ENCODE peak calls at places on chromosomes 13 and 19, in six cellular contexts. J, U, T, A, N and W are unnamed samples.

GRCh38 chr13:78468546-78469060 is 134.7 kb downstream of the POU4F1 start:
- DNase-seq in J (no peak), U (no peak), T (no peak), A (no peak), N (no peak), W (no peak)

GRCh38 chr13:88074794-88075509 is 403.8 kb downstream of the SLITRK5 start:
- DNase-seq in J (no peak), U (no peak), T (no peak), A (peak), N (no peak), W (no peak)

GRCh38 chr13:78595819-78596700 is 7.3 kb downstream of the POU4F1 start:
- DNase-seq in J (no peak), U (no peak), T (no peak), A (no peak), N (no peak), W (no peak)

GRCh38 chr13:29598321-29598720 is 2.8 kb upstream of the SLC7A1 start:
- DNase-seq in J (no peak), U (no peak), T (no peak), A (no peak), N (no peak), W (no peak)

GRCh38 chr13:40408602-40409001 is 257.8 kb downstream of the FOXO1 start:
- DNase-seq in J (peak), U (no peak), T (no peak), A (no peak), N (no peak), W (no peak)

GRCh38 chr19:29565171-29565570 is 39.4 kb downstream of the VSTM2B start:
- DNase-seq in J (no peak), U (no peak), T (no peak), A (no peak), N (no peak), W (no peak)

GRCh38 chr13:93558637-93559036 is 332.0 kb downstream of the GPC6 start:
- DNase-seq in J (no peak), U (no peak), T (no peak), A (no peak), N (no peak), W (no peak)

GRCh38 chr13:93614776-93615175 is 388.2 kb downstream of the GPC6 start:
- DNase-seq in J (no peak), U (no peak), T (no peak), A (no peak), N (no peak), W (no peak)

GRCh38 chr19:3001235-3001800 is 24.0 kb downstream of the TLE6 start:
- DNase-seq in J (no peak), U (no peak), T (no peak), A (no peak), N (no peak), W (no peak)

GRCh38 chr13:111875922-111876321 is 191.0 kb upstream of the SOX1 start:
- DNase-seq in J (no peak), U (peak), T (no peak), A (no peak), N (no peak), W (no peak)

GRCh38 chr19:5057860-5058259 is 88.9 kb downstream of the KDM4B start:
- DNase-seq in J (no peak), U (no peak), T (no peak), A (no peak), N (no peak), W (no peak)

GRCh38 chr19:38386300-38386967 is 1.4 kb downstream of the GGN start:
- DNase-seq in J (no peak), U (no peak), T (no peak), A (no peak), N (no peak), W (no peak)

GRCh38 chr13:47250141-47250540 is 353.3 kb upstream of the HTR2A start:
- DNase-seq in J (peak), U (no peak), T (no peak), A (no peak), N (peak), W (no peak)

GRCh38 chr13:45370922-45371406 is 30.0 kb upstream of the TPT1 start:
- DNase-seq in J (peak), U (peak), T (peak), A (peak), N (peak), W (peak)

GRCh38 chr19:42450314-42450934 is 7.7 kb upstream of the CXCL17 start:
- DNase-seq in J (peak), U (peak), T (peak), A (peak), N (peak), W (peak)

GRCh38 chr13:33228645-33229445 is 56.7 kb downstream of the STARD13 start:
- DNase-seq in J (peak), U (no peak), T (peak), A (peak), N (no peak), W (no peak)

GRCh38 chr19:31255174-31255862 is 93.9 kb downstream of the TSHZ3 start:
- DNase-seq in J (no peak), U (no peak), T (no peak), A (no peak), N (no peak), W (no peak)

GRCh38 chr19:10946964-10947657 is 13.7 kb upstream of the SMARCA4 start:
- DNase-seq in J (no peak), U (no peak), T (no peak), A (no peak), N (no peak), W (no peak)

GRCh38 chr13:102726430-102726829 is 31.6 kb upstream of the METTL21C start:
- DNase-seq in J (no peak), U (no peak), T (no peak), A (no peak), N (no peak), W (no peak)

GRCh38 chr19:21568816-21569496 is 63.6 kb downstream of the ZNF429 start:
- DNase-seq in J (peak), U (peak), T (peak), A (peak), N (peak), W (no peak)

GRCh38 chr13:111217661-111218060 is 102.6 kb downstream of the ARHGEF7 start:
- DNase-seq in J (no peak), U (peak), T (no peak), A (no peak), N (no peak), W (no peak)

GRCh38 chr19:30135358-30135757 is 193.3 kb downstream of the URI1 start:
- DNase-seq in J (no peak), U (no peak), T (no peak), A (no peak), N (no peak), W (no peak)

GRCh38 chr19:1189419-1189818 is 15.4 kb upstream of the SBNO2 start:
- DNase-seq in J (no peak), U (no peak), T (no peak), A (no peak), N (no peak), W (no peak)
- TF ChIP-seq CTCF in J (no peak), U (no peak), T (no peak), A (no peak), N (no peak), W (no peak)

GRCh38 chr19:33675501-33676124 is 53.9 kb downstream of the CHST8 start:
- DNase-seq in J (no peak), U (no peak), T (no peak), A (no peak), N (peak), W (peak)

GRCh38 chr19:33674575-33675367 is 53.0 kb downstream of the CHST8 start:
- DNase-seq in J (no peak), U (no peak), T (no peak), A (no peak), N (peak), W (peak)

GRCh38 chr19:33678796-33679195 is 57.0 kb downstream of the CHST8 start:
- DNase-seq in J (no peak), U (no peak), T (no peak), A (no peak), N (peak), W (no peak)

GRCh38 chr19:33677745-33678426 is 56.1 kb downstream of the CHST8 start:
- DNase-seq in J (no peak), U (no peak), T (no peak), A (no peak), N (peak), W (no peak)

GRCh38 chr19:33676999-33677665 is 55.4 kb downstream of the CHST8 start:
- DNase-seq in J (no peak), U (no peak), T (no peak), A (no peak), N (peak), W (no peak)
- TF ChIP-seq CTCF in J (no peak), U (no peak), T (no peak), A (no peak), N (no peak), W (no peak)

GRCh38 chr13:84834201-84834600 is 951.9 kb upstream of the SLITRK1 start:
- DNase-seq in J (no peak), U (no peak), T (no peak), A (no peak), N (no peak), W (no peak)

GRCh38 chr13:84831666-84832657 is 949.7 kb upstream of the SLITRK1 start:
- DNase-seq in J (no peak), U (no peak), T (no peak), A (no peak), N (no peak), W (no peak)
- TF ChIP-seq CTCF in J (no peak), U (no peak), T (no peak), A (no peak), N (no peak), W (no peak)

DNA sequence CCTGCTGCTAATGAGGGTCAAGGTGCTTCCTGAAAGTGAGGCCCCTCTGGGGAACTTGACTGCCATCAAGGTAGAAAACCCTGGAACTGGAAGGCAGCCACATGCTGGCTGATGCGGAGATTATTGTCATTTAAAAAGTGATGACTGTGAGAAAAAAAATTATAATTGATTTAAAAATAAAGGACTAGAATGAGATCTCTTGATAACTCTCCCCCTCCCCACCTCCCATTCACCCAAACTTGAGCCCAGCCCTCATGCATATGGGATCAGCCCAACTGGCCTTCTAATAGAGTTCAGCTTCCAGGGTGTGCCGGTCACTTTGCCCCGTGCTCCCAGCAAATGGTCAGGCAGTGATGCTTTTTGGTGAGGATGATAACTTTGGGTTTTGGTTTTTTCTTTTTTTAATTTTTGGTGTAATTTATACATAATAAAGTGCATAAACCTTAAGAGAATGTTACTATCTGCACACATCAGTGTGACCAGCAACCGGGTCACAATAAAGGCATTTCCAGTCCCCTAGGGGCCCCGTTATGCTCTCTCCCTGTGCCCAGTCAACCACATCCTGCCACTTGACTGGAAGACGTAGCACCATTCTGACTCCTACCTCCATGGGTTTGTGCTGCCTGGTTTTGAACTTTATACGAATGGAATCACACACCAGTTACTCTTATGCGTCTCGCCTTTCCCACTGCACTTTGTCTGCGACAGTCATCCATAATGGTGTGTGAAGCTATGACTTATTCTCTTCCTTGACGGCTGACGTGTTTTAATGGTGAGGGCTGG is 187.9 kb downstream of the USP12 start:
- DNase-seq in J (no peak), U (no peak), T (no peak), A (no peak), N (no peak), W (no peak)
- TF ChIP-seq CTCF in J (no peak), U (no peak), T (no peak), A (no peak), N (no peak), W (no peak)

GRCh38 chr13:49792550-49793324 is at the start of gene KPNA3:
- DNase-seq in J (peak), U (peak), T (peak), A (peak), N (peak), W (peak)
- TF ChIP-seq CTCF in J (peak), U (no peak), T (no peak), A (no peak), N (peak), W (no peak)

DNA sequence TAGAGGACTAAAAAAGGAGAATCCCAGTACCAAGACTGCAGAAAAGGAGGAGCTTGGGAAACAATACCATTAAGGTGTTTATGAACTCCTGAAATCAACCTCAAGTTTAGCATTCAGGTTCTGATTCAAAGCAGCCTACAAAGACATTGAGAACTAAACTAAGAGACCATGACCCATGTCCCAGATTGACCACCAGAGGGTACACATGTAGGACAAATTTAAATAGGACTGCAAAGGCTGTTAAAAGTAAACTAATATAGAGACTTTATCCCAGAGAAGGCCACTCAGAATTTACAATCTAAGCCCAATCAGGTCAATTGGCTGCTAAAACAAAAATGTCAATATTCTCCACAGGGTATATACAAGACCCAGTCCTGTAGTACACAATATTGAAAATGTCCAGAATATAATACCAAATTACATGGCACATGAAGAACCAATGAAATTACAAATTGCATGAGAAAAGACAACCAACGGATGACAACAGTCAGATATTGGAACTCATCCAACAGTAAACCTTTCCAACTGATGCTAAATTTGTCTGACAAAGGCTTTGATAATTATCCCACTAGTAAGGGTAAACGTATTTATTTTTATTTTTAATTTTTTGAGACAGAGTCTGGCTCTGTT is 682.4 kb downstream of the UQCRFS1 start:
- DNase-seq in J (no peak), U (no peak), T (no peak), A (no peak), N (no peak), W (no peak)
- TF ChIP-seq CTCF in J (no peak), U (no peak), T (no peak), A (no peak), N (no peak), W (no peak)

GRCh38 chr13:20801704-20802103 is 27.9 kb upstream of the EEF1AKMT1 start:
- DNase-seq in J (no peak), U (no peak), T (no peak), A (no peak), N (no peak), W (no peak)

GRCh38 chr13:20798027-20798426 is 24.3 kb upstream of the EEF1AKMT1 start:
- DNase-seq in J (no peak), U (no peak), T (no peak), A (no peak), N (no peak), W (no peak)

GRCh38 chr13:20799726-20800416 is 26.1 kb upstream of the EEF1AKMT1 start:
- DNase-seq in J (no peak), U (no peak), T (no peak), A (no peak), N (no peak), W (no peak)

GRCh38 chr13:20796791-20797513 is 23.2 kb upstream of the EEF1AKMT1 start:
- DNase-seq in J (no peak), U (no peak), T (no peak), A (no peak), N (no peak), W (no peak)
- TF ChIP-seq CTCF in J (peak), U (no peak), T (no peak), A (no peak), N (no peak), W (no peak)

DNA sequence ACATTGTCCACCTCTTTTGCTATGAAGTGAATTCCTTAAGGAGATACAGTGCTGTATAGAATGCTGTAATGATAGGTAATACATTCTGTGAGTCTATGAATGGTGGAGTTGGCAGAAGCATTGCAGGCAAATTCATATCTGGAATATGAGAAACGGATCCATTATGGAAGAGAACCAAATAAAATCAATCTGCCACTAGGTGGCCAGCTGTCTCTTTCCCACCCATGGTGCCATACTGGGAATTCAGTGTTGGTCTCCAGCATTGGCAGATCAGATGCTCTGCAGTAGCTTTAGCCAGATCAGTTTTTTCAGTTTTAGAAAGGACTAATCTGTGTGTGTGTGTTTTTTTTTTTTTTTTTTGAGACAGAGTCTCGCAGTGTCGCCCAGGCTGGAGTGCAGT is 27.6 kb downstream of the DNAJC3 start:
- DNase-seq in J (peak), U (no peak), T (no peak), A (no peak), N (no peak), W (no peak)
- TF ChIP-seq CTCF in J (peak), U (no peak), T (no peak), A (peak), N (no peak), W (peak)

DNA sequence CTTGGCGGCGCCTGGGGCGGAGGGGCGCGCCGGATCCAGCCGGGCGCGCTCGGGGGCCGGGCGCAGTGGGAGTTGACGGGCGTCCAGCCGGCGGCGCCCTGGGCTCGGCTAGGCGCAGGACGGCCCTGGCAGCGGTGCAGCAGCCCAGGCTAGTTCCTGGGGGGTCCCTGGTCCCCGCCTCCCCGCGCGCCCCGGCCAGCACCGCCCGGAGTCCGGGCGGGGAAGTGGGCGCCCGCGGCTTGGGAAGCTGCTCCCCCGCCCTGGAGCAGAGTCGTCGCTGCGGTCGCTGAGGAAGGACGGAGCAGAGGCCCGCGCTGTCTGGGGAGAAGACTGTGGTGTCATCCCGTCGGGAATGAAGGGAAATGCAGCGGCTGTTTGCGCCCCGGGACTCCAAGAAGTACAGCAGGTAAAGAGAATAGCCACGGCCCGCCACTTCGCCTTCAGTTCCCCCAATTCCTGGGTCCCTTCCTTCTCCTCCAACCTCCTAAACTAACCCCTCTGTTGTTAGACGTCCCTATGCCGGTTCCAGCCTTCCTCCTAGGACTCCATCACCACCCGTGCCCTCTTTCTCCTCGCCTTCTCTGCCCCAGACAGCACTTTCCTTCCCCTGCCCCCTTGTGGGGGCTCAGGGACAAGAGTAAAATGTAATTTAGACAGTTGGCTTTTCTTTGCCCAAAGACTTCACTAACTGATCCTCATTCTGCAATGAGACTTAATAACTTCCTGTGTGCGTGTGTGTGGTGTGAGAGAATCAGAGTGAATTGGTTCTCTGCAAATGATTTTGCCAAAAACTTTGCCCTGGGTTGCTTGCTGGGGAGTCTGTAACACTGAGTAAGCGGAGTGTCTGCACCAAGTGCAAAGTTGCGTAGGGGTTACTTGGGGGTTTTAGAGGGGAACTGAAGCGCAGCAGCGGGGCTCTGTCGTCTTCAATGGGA is 20.3 kb upstream of the SGCG start:
- DNase-seq in J (no peak), U (no peak), T (no peak), A (no peak), N (no peak), W (no peak)
- TF ChIP-seq CTCF in J (no peak), U (no peak), T (no peak), A (no peak), N (no peak), W (no peak)